ENCODE peak calls at places on chromosomes 5 and 9, in five cellular contexts. G is GM06990, X is pancreas, O is HCT116, I is brain microvascular endothelial cell. N is an unnamed sample. For H3K36me3, the result is how much of the 10 kb centered on the place peaks cover.

GRCh38 chr5:135085133-135085935 is 51.3 kb upstream of the PITX1 start:
- DNase-seq in O (peak), G (no peak), X (no peak), I (no peak), N (no peak)

GRCh38 chr5:175894805-175895204 is 23.4 kb downstream of the CPLX2 start:
- DNase-seq in O (no peak), G (no peak), I (no peak), X (no peak), N (no peak)

GRCh38 chr5:36251218-36251617 is 9.5 kb upstream of the NADK2 start:
- DNase-seq in I (no peak), G (no peak), O (no peak), X (no peak), N (no peak)

GRCh38 chr5:75152861-75153260 is 83.8 kb downstream of the ANKRD31 start:
- DNase-seq in X (no peak), I (no peak), O (no peak), G (no peak), N (no peak)

GRCh38 chr9:96079816-96080215 is 204.3 kb downstream of the ERCC6L2 start:
- DNase-seq in X (no peak), O (no peak), I (no peak), G (no peak), N (no peak)

GRCh38 chr9:113879318-113879717 is 3.2 kb downstream of the ZNF618 start:
- DNase-seq in I (no peak), O (no peak), G (no peak), X (no peak), N (peak)

GRCh38 chr5:54224083-54224836 is 86.1 kb downstream of the ARL15 start:
- DNase-seq in G (no peak), X (no peak), I (no peak), O (no peak), N (no peak)

GRCh38 chr5:133565993-133566392 is 46.3 kb downstream of the FSTL4 start:
- DNase-seq in O (no peak), G (no peak), X (no peak), I (peak), N (no peak)

GRCh38 chr9:35675732-35676392 is 2.1 kb downstream of the CA9 start:
- DNase-seq in I (no peak), G (no peak), O (no peak), X (no peak), N (peak)

GRCh38 chr5:78930742-78931141 is 54.4 kb downstream of the ARSB start:
- DNase-seq in I (peak), G (no peak), O (no peak), X (no peak), N (no peak)

GRCh38 chr9:105257767-105258166 is 13.3 kb downstream of the SLC44A1 start:
- DNase-seq in X (no peak), O (no peak), G (no peak), I (no peak), N (no peak)

GRCh38 chr5:169169786-169170185 is 131.2 kb downstream of the SLIT3 start:
- DNase-seq in X (no peak), O (no peak), I (no peak), G (no peak), N (no peak)

GRCh38 chr5:129460121-129460950 is at the start of gene ADAMTS19:
- DNase-seq in I (peak), G (peak), X (peak), O (no peak), N (peak)

GRCh38 chr9:20611751-20612287 is 10.5 kb downstream of the MLLT3 start:
- DNase-seq in X (no peak), G (no peak), O (no peak), I (peak), N (no peak)

GRCh38 chr9:69627301-69627700 is 44.9 kb downstream of the APBA1 start:
- DNase-seq in O (no peak), X (no peak), G (no peak), I (no peak), N (no peak)

GRCh38 chr9:77834898-77835505 is 186.9 kb upstream of the GNA14 start:
- DNase-seq in X (no peak), G (no peak), O (no peak), I (no peak), N (no peak)

GRCh38 chr9:135500071-135500524 is 384 bp upstream of the MRPS2 start:
- DNase-seq in X (no peak), O (no peak), G (no peak), I (no peak), N (no peak)

GRCh38 chr9:13149454-13149853 is 130.0 kb downstream of the MPDZ start:
- DNase-seq in O (no peak), G (no peak), I (no peak), X (no peak), N (peak)

GRCh38 chr5:160311491-160312138 is 749 bp downstream of the CCNJL start:
- DNase-seq in G (no peak), I (no peak), X (no peak), O (no peak), N (peak)

GRCh38 chr5:176447538-176447981 is 625 bp upstream of the FAF2 start:
- DNase-seq in I (no peak), G (no peak), O (no peak), X (no peak), N (no peak)

GRCh38 chr5:143427122-143427735 is 23.7 kb upstream of the NR3C1 start:
- DNase-seq in O (no peak), X (no peak), G (no peak), I (no peak), N (no peak)

GRCh38 chr9:6086006-6086655 is 70.7 kb upstream of the RANBP6 start:
- DNase-seq in G (no peak), I (no peak), O (no peak), X (no peak), N (no peak)

GRCh38 chr5:42993516-42994284 is 46.4 kb downstream of the ANXA2R start:
- DNase-seq in G (peak), X (no peak), O (no peak), I (peak), N (no peak)

GRCh38 chr5:177309351-177310191 is 2.1 kb downstream of the MXD3 start:
- DNase-seq in I (peak), O (peak), X (peak), G (peak), N (peak)

GRCh38 chr5:13957032-13957645 is 12.7 kb upstream of the DNAH5 start:
- DNase-seq in I (peak), G (no peak), O (peak), X (peak), N (no peak)

GRCh38 chr9:38062498-38063362 is 6.3 kb downstream of the SHB start:
- DNase-seq in I (peak), X (no peak), G (no peak), O (no peak), N (no peak)

GRCh38 chr5:44389410-44389879 is at the start of gene FGF10:
- DNase-seq in I (no peak), G (no peak), O (no peak), X (peak), N (peak)

GRCh38 chr9:132128191-132128590 is 33.7 kb upstream of the NTNG2 start:
- DNase-seq in I (no peak), G (no peak), X (no peak), O (no peak), N (no peak)
- TF ChIP-seq CTCF in I (no peak), G (no peak), X (no peak), O (no peak), N (no peak)

GRCh38 chr9:21825637-21826036 is 23.2 kb downstream of the MTAP start:
- DNase-seq in X (no peak), O (no peak), I (no peak), G (no peak), N (no peak)
- H3K36me3 ChIP-seq in X (under half), O (half or more), I (under half), G (under half), N (under half)

GRCh38 chr5:100900142-100900795 is 2.8 kb downstream of the ST8SIA4 start:
- DNase-seq in O (no peak), I (peak), X (no peak), G (no peak), N (peak)
- TF ChIP-seq CTCF in O (peak), I (peak), X (no peak), G (peak), N (no peak)

GRCh38 chr9:36846621-36847020 is 187.4 kb downstream of the PAX5 start:
- DNase-seq in O (no peak), X (no peak), G (no peak), I (no peak), N (no peak)
- H3K36me3 ChIP-seq in O (under half), X (under half), G (under half), I (under half), N (under half)

GRCh38 chr5:99715921-99716320 is 787.1 kb upstream of the CHD1 start:
- DNase-seq in I (no peak), O (no peak), G (no peak), X (no peak), N (no peak)
- TF ChIP-seq CTCF in I (no peak), O (no peak), G (no peak), X (no peak), N (no peak)

DNA sequence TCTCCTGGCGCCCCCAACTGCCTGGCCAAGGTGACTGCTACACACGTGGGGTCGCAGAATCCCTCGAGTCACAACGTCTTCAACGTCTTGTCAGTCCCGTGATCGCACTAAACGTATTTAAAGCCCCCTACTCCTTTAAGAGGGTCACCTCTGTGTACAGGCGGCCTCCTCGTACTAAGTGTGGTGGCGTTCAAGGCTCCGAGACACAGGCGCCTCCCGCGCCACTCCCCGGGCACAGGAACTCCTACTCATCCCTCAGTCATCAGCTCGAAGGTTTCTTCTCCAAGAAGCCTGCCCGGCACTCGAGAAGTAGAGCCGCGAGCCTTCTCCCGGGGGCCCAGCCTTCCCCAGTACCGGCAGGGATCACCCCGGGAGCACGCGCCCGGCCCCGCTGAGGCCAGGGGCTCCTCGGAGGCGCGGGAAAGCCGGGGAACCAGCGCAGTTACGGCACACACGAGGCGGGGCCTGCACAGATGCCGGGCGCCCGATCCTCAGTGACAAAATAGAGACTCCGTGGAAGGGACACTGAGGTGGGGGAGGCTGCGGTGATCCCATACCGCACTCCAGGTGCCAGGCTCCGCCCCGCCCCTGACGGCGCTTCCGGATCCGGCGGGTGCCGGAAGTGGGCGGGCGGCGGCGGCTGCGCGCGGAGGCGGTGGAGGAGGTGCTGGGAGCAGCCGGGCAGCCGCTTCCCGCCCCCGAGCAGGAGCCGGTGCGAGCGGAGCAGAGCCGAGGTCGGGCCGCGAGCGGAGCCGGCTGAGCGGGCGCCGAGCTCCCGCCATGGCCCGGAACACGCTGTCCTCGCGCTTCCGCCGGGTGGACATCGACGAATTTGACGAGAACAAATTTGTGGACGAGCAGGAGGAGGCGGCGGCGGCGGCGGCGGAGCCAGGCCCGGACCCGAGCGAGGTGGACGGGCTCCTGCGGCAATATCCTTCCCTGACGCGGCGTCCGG is 6.9 kb downstream of the ARPC5L start:
- DNase-seq in G (peak), X (peak), I (peak), O (peak), N (peak)
- H3K36me3 ChIP-seq in G (under half), X (under half), I (under half), O (under half), N (under half)

GRCh38 chr5:181064987-181065386 is 24.9 kb downstream of the BTNL9 start:
- DNase-seq in O (no peak), I (no peak), X (no peak), G (no peak), N (no peak)
- TF ChIP-seq CTCF in O (no peak), I (no peak), X (no peak), G (no peak), N (no peak)

DNA sequence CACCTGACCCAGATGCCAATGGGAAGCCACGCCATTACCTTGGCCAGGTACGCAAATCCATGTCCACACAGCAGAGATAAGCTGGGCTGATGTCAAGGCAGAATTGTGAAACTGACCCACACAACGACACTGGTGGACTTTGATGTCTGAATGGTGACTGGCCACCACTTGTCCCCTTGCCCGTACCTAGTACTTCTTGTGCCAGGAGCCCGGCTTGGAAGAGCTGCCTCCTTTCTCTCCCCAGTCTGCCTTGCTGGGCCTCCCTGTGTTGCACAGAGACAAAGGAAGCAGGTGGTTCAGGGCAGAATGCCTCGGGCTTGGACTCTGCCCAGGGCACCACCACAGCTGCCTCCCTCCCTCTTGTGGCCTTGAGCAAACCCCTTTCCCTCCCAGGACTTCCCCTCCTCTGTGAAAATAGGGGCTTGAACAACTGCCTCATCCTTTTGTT is 23.3 kb downstream of the PTGES2 start:
- DNase-seq in I (no peak), O (no peak), X (peak), G (no peak), N (peak)
- H3K36me3 ChIP-seq in I (half or more), O (under half), X (under half), G (half or more), N (under half)